ENCODE peak calls at places on chromosomes 11 and 22, in four cellular contexts. U, L, H and R are unnamed samples.
A peak's percentile ranks its signal among the peaks of the same experiment; 100 is the strongest.

GRCh38 chr11:69422645-69423044 is 58.8 kb upstream of the LINC01488 start:
- DNase-seq in H (no peak), L (no peak), U (no peak), R (no peak)

GRCh38 chr22:46515208-46516111 is 22.0 kb downstream of the CELSR1 start:
- DNase-seq in U (peak; percentile 41), H (no peak), L (no peak), R (no peak)

GRCh38 chr11:116719102-116719501 is 53.7 kb downstream of the BUD13 start:
- DNase-seq in L (no peak), H (no peak), U (no peak), R (no peak)

GRCh38 chr11:76591416-76591815 is 79.1 kb downstream of the LRRC32 start:
- DNase-seq in L (no peak), U (no peak), H (no peak), R (no peak)

GRCh38 chr11:122663764-122664163 is 8.2 kb downstream of the UBASH3B start:
- DNase-seq in L (no peak), U (no peak), H (no peak), R (peak; percentile 27)

GRCh38 chr11:6695377-6695776 is 12.2 kb upstream of the MRPL17 start:
- DNase-seq in H (no peak), U (no peak), L (no peak), R (peak; percentile 72)

GRCh38 chr11:125329786-125330185 is 165.2 kb downstream of the PKNOX2 start:
- DNase-seq in L (no peak), U (no peak), H (no peak), R (no peak)

GRCh38 chr11:69062873-69063665 is 14.3 kb downstream of the TPCN2 start:
- DNase-seq in U (no peak), L (no peak), H (no peak), R (no peak)

GRCh38 chr11:76288166-76288978 is 82.1 kb upstream of the WNT11 start:
- DNase-seq in H (no peak), L (peak; percentile 19), U (no peak), R (no peak)

DNA sequence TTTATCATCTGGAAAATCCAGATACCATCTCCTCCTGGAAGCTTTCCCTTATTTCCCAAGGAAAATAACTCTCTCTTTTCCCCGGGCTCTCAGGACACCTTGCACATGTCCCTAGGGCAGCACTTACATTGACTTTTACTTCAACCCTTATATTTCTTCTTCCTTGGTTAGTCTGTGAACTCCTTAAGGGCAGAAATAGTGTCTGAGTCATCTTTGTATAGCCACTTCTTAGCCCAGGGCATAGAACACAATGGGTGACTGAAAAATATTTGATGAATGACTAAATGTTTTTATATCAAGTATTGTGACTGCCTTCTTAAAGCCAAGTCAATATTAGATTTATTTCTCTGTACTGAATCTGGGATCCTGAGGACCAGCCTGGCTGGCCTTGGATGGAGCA is 45.4 kb upstream of the MYOD1 start:
- DNase-seq in U (no peak), L (no peak), H (no peak), R (peak; percentile 53)
- H3K4me2 ChIP-seq in U (no peak overlapping the region), L (no peak overlapping the region), H (no peak overlapping the region), R (no peak overlapping the region)

GRCh38 chr11:64923944-64924909 is at the start of gene PPP2R5B:
- DNase-seq in H (peak; percentile 80), L (peak; percentile 93), U (peak; percentile 91), R (peak; percentile 94)

GRCh38 chr11:64926689-64927088 is 2.2 kb downstream of the PPP2R5B start:
- DNase-seq in L (no peak), H (no peak), U (no peak), R (no peak)

GRCh38 chr11:64923151-64923661 is 1.3 kb upstream of the PPP2R5B start:
- DNase-seq in L (no peak), U (no peak), H (no peak), R (no peak)

GRCh38 chr11:64924910-64925284 is 408 bp downstream of the PPP2R5B start:
- DNase-seq in U (peak; percentile 12), L (no peak), H (no peak), R (no peak)

GRCh38 chr11:64925536-64926449 is 1.3 kb downstream of the PPP2R5B start:
- DNase-seq in H (no peak), L (no peak), U (no peak), R (no peak)
- H3K4me3 ChIP-seq in H (peak overlapping the region; percentile 55), L (no peak overlapping the region), U (peak overlapping the region; percentile 66), R (peak overlapping the region; percentile 47)

GRCh38 chr11:106840993-106841392 is 177.3 kb downstream of the GUCY1A2 start:
- DNase-seq in U (no peak), H (no peak), L (no peak), R (no peak)
- H3K4me2 ChIP-seq in U (peak overlapping the region; percentile 32), H (no peak overlapping the region), L (peak overlapping the region; percentile 15), R (no peak overlapping the region)

GRCh38 chr22:42855211-42855610 is 1.9 kb downstream of the ARFGAP3 start:
- DNase-seq in U (no peak), H (no peak), L (no peak), R (no peak)
- H3K4me3 ChIP-seq in U (no peak overlapping the region), H (no peak overlapping the region), L (no peak overlapping the region), R (peak overlapping the region; percentile 72)

DNA sequence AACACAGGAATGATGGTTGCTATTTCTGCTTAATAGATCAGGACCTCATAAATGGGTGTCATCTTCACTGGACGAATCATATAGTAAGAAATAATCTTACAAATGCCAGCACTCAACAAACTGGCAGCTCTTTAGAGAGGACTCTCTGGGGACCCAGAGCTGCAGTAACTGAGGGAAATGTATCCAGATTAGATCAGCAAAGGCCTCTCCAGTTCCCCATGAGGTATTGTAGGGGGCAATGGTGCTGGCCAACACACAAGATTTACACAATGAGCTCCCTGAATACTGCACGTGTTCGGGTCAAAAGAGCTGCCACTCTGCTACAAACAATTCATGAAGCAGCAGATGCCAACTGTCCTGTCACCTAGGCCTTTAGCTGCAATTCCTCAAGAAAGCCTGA is 110.2 kb downstream of the RBFOX2 start:
- DNase-seq in U (no peak), L (no peak), H (no peak), R (no peak)
- H3K4me2 ChIP-seq in U (no peak overlapping the region), L (no peak overlapping the region), H (no peak overlapping the region), R (no peak overlapping the region)

GRCh38 chr11:10728779-10729472 is 22.1 kb upstream of the CTR9 start:
- DNase-seq in L (no peak), H (peak; percentile 51), U (no peak), R (no peak)

GRCh38 chr11:10725907-10726253 is 25.2 kb upstream of the CTR9 start:
- DNase-seq in U (no peak), H (no peak), L (no peak), R (no peak)

GRCh38 chr11:10727259-10727851 is 23.7 kb upstream of the CTR9 start:
- DNase-seq in L (no peak), H (no peak), U (no peak), R (peak; percentile 25)

GRCh38 chr11:10730151-10730550 is 20.9 kb upstream of the CTR9 start:
- DNase-seq in L (no peak), H (no peak), U (no peak), R (no peak)

GRCh38 chr11:10728154-10728553 is 22.9 kb upstream of the CTR9 start:
- DNase-seq in L (no peak), U (no peak), H (no peak), R (no peak)
- H3K4me3 ChIP-seq in L (no peak overlapping the region), U (no peak overlapping the region), H (no peak overlapping the region), R (no peak overlapping the region)